ENCODE peak calls at places on chromosome 10, in four cellular contexts. Z is GM23248, B is SK-N-SH, K is mammary epithelial cell. D is an unnamed sample.
A peak's percentile ranks its signal among the peaks of the same experiment; 100 is the strongest.

GRCh38 chr10:28246023-28246422 is 56.8 kb downstream of the MPP7 start:
- DNase-seq in Z (no peak), B (no peak), K (no peak), D (no peak)

GRCh38 chr10:62244785-62245595 is 23.7 kb downstream of the RTKN2 start:
- DNase-seq in Z (peak; percentile 81), B (peak; percentile 30), K (peak; percentile 70), D (peak; percentile 86)

GRCh38 chr10:79084012-79084971 is 15.5 kb downstream of the ZMIZ1 start:
- DNase-seq in Z (peak; percentile 89), B (peak; percentile 59), K (peak; percentile 88), D (peak; percentile 95)

GRCh38 chr10:102745157-102745556 is 1.4 kb downstream of the WBP1L start:
- DNase-seq in Z (no peak), B (no peak), K (no peak), D (no peak)

GRCh38 chr10:11822031-11822756 is 962 bp upstream of the PROSER2 start:
- DNase-seq in Z (peak; percentile 14), B (no peak), K (peak; percentile 21), D (no peak)

GRCh38 chr10:79375321-79376077 is 28.2 kb downstream of the PPIF start:
- DNase-seq in Z (peak; percentile 67), B (no peak), K (peak; percentile 35), D (no peak)

GRCh38 chr10:77837248-77837924 is 89.2 kb downstream of the DLG5 start:
- DNase-seq in Z (peak; percentile 29), B (peak; percentile 57), K (peak; percentile 62), D (no peak)

GRCh38 chr10:1962025-1962424 is 224.7 kb upstream of the ADARB2 start:
- DNase-seq in Z (no peak), B (no peak), K (no peak), D (no peak)

GRCh38 chr10:119700321-119700954 is 25.4 kb upstream of the INPP5F start:
- DNase-seq in Z (no peak), B (no peak), K (no peak), D (no peak)

GRCh38 chr10:133308431-133309110 is at the start of the genes TUBGCP2 and ZNF511:
- DNase-seq in Z (peak; percentile 94), B (peak; percentile 95), K (no peak), D (peak; percentile 86)

GRCh38 chr10:6406220-6407033 is 173.6 kb downstream of the PRKCQ start:
- DNase-seq in Z (peak; percentile 66), B (peak; percentile 39), K (peak; percentile 45), D (peak; percentile 15)

GRCh38 chr10:70699659-70700174 is 27.4 kb downstream of the ADAMTS14 start:
- DNase-seq in Z (no peak), B (peak; percentile 53), K (no peak), D (no peak)

GRCh38 chr10:14738011-14738510 is 36.6 kb downstream of the FAM107B start:
- DNase-seq in Z (no peak), B (no peak), K (no peak), D (no peak)

GRCh38 chr10:36880898-36881297 is 244.5 kb upstream of the ANKRD30A start:
- DNase-seq in Z (peak; percentile 65), B (peak; percentile 23), K (peak; percentile 15), D (peak; percentile 20)

GRCh38 chr10:34526758-34527730 is 288.1 kb downstream of the PARD3 start:
- DNase-seq in Z (peak; percentile 94), B (no peak), K (peak; percentile 86), D (peak; percentile 91)

GRCh38 chr10:67629461-67629971 is 66.5 kb downstream of the CTNNA3 start:
- DNase-seq in Z (no peak), B (no peak), K (peak; percentile 30), D (peak; percentile 71)

GRCh38 chr10:92657024-92657423 is 32.7 kb upstream of the HHEX start:
- DNase-seq in Z (no peak), B (no peak), K (no peak), D (no peak)

GRCh38 chr10:14712991-14713422 is 61.7 kb downstream of the FAM107B start:
- DNase-seq in Z (no peak), B (peak; percentile 29), K (no peak), D (no peak)

GRCh38 chr10:129394739-129395298 is 72.2 kb upstream of the MGMT start:
- DNase-seq in Z (no peak), B (no peak), K (no peak), D (no peak)

DNA sequence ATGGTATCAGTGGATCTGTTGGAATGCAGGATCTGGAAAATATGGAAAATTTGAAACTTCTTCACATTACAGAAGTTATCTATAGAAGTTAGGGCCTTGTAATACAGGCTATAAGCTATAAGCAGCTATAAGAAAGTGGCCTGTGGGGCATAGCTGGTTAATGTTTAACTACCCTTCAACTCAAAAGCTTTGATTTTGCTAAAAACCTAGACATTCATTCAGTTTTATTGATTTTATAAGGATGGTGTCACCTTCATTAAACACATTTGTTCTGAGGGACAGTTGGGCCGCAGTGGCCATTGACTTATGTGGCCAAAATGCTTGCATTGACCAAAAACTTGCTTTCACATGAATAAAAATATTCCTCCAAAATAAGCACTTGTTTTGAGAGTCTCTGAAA is 13.1 kb upstream of the AKR1C3 start:
- DNase-seq in Z (no peak), B (no peak), K (no peak), D (no peak)
- H3K4me2 ChIP-seq in Z (no peak overlapping the region), B (no peak overlapping the region), K (no peak overlapping the region), D (no peak overlapping the region)

GRCh38 chr10:18563003-18563726 is 88.2 kb downstream of the NSUN6 start:
- DNase-seq in Z (no peak), B (no peak), K (no peak), D (no peak)
- H3K4me2 ChIP-seq in Z (no peak overlapping the region), B (no peak overlapping the region), K (no peak overlapping the region), D (no peak overlapping the region)

DNA sequence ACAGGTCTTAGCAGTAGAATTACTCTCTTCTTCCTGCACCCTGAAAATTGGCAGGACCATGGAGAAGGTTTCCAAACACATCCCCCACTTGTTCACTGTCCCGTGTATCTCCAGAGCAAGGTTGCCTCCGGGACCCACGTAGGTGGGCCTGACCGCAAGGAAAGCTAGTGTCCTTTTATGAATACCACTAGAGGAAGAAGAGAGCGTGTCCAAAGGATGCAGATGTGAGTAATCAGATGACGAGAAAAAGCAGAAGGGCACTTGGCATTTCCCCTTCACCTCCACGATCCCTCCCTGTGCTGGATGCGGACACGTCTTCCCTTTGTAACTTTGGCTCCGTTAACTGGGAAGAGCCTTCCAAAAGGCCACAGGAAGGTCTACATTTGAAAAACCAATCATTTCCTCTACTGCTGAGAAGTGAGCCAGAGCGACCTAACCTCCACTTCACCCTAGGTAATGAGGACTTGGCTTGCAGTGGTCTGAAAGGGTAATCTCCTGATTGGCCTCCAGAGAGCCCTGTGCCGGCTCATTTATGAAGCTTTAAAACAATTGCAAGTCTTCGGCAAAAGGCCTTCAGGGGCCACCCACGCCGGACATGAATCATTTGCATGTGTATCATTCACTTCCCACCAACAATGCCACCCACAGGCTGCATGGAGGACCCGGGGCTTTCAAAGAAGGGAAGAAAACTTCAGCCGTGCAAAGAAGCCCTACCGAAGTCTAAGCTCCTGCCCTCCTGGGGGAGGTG is 55.4 kb downstream of the LYZL1 start:
- DNase-seq in Z (peak; percentile 72), B (no peak), K (peak; percentile 62), D (peak; percentile 68)
- H3K4me2 ChIP-seq in Z (no peak overlapping the region), B (no peak overlapping the region), K (peak overlapping the region; percentile 37), D (no peak overlapping the region)

GRCh38 chr10:56258991-56259390 is 102.1 kb downstream of the ZWINT start:
- DNase-seq in Z (no peak), B (no peak), K (no peak), D (no peak)
- H3K4me2 ChIP-seq in Z (no peak overlapping the region), B (no peak overlapping the region), K (no peak overlapping the region), D (no peak overlapping the region)

GRCh38 chr10:116721048-116721897 is 21.1 kb downstream of the HSPA12A start:
- DNase-seq in Z (no peak), B (no peak), K (no peak), D (no peak)
- H3K4me2 ChIP-seq in Z (no peak overlapping the region), B (no peak overlapping the region), K (no peak overlapping the region), D (no peak overlapping the region)

DNA sequence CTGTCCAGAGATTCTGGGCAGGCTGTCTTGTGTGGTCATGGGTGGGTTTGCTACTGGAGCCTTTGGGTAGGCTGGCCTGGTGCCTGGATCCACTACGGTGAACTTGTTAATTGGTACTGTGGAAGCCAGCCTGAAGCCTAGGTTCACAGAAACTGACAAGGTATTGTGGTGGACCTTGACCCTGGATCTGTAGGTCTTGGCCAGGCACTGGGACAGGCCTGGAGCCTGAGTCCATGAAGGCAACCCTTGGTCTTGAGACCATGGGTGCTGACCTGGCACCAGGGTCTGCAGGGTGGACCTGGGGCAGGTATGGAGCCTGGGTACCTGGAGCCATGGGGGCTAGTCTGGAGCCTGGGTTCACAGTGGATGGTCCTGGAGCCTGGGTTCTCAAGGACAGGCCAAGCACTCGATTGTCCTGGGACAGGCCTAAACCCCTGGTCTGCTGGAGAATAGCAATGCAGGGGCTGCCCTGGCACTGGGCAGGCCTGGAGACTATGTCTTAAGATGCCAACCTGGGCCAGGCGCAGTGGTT is 85.8 kb downstream of the CCDC3 start:
- DNase-seq in Z (no peak), B (no peak), K (no peak), D (no peak)
- H3K4me2 ChIP-seq in Z (no peak overlapping the region), B (no peak overlapping the region), K (no peak overlapping the region), D (no peak overlapping the region)

DNA sequence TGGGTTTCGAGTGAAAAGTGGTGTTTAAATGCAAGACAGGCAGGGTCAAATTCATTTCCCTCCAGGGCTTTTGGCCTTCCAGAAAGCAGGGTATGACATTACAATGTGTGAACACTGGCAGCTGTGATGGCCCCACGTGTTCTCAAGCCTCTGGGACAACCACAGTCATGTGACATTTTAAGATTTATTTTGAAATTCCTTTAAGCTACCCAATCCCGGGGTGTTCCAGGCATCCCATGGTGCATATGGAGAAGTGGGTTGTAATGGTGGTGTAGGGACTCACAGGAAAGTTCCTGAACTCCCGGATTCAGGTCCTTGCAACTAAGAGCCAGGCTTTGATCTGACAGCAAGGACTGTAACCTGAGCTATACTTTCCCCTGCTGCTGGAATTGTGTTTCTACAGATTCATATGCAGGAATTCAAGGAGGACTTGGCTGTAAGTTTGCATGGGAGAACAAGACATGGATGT is 46.7 kb downstream of the INSYN2A start:
- DNase-seq in Z (peak; percentile 35), B (no peak), K (no peak), D (no peak)
- H3K4me2 ChIP-seq in Z (peak overlapping the region; percentile 96), B (peak overlapping the region; percentile 72), K (peak overlapping the region; percentile 10), D (no peak overlapping the region)

GRCh38 chr10:124652200-124652599 is 92.0 kb downstream of the FAM53B start:
- DNase-seq in Z (no peak), B (no peak), K (no peak), D (no peak)

GRCh38 chr10:124650820-124651401 is 93.3 kb downstream of the FAM53B start:
- DNase-seq in Z (no peak), B (no peak), K (no peak), D (no peak)

GRCh38 chr10:124650263-124650662 is 93.9 kb downstream of the FAM53B start:
- DNase-seq in Z (no peak), B (no peak), K (no peak), D (no peak)

GRCh38 chr10:124652701-124653100 is 91.5 kb downstream of the FAM53B start:
- DNase-seq in Z (no peak), B (no peak), K (no peak), D (no peak)

GRCh38 chr10:124651402-124651887 is 92.7 kb downstream of the FAM53B start:
- DNase-seq in Z (no peak), B (no peak), K (no peak), D (no peak)
- H3K4me2 ChIP-seq in Z (no peak overlapping the region), B (no peak overlapping the region), K (no peak overlapping the region), D (no peak overlapping the region)

D was measured in endothelial cell of umbilical vein.